ENCODE peak calls at places on chromosomes 13 and 19, in five cellular contexts. Q is NT2/D1, H is suprapubic skin, E is epithelial cell of proximal tubule, U is ascending aorta. X is an unnamed sample.

GRCh38 chr13:37956536-37956935 is 87.0 kb upstream of the TRPC4 start:
- DNase-seq in H (no peak), Q (no peak), E (no peak), U (no peak), X (no peak)

GRCh38 chr13:80473695-80474094 is 132.8 kb upstream of the SPRY2 start:
- DNase-seq in H (no peak), Q (no peak), E (peak; percentile 47), U (no peak), X (no peak)

GRCh38 chr19:3039125-3039524 is 10.0 kb upstream of the TLE2 start:
- DNase-seq in U (no peak), E (no peak), H (no peak), Q (no peak), X (no peak)

GRCh38 chr19:28148554-28148953 is 1064.4 kb downstream of the UQCRFS1 start:
- DNase-seq in U (no peak), E (no peak), H (no peak), Q (no peak), X (no peak)

GRCh38 chr19:48283908-48284307 is 14.0 kb downstream of the ZNF114 start:
- DNase-seq in E (no peak), Q (no peak), H (no peak), U (no peak), X (no peak)

GRCh38 chr19:39423258-39424086 is 11.0 kb downstream of the PLEKHG2 start:
- DNase-seq in E (no peak), Q (no peak), U (no peak), H (no peak), X (no peak)

GRCh38 chr19:49056101-49056901 is 1.2 kb downstream of the CGB7 start:
- DNase-seq in H (no peak), Q (no peak), U (no peak), E (no peak), X (peak; percentile 60)

GRCh38 chr13:31029129-31029528 is 96.7 kb downstream of the TEX26 start:
- DNase-seq in H (no peak), Q (no peak), E (no peak), U (no peak), X (no peak)

GRCh38 chr19:40806385-40807146 is 7.6 kb downstream of the EGLN2 start:
- DNase-seq in H (peak; percentile 92), Q (peak; percentile 94), U (peak; percentile 50), E (no peak), X (peak; percentile 62)

GRCh38 chr13:70297219-70297618 is 189.0 kb upstream of the KLHL1 start:
- DNase-seq in E (no peak), U (no peak), H (no peak), Q (no peak), X (no peak)

GRCh38 chr19:55678121-55678671 is 3.2 kb downstream of the EPN1 start:
- DNase-seq in Q (no peak), E (no peak), U (peak; percentile 41), H (no peak), X (peak; percentile 43)

GRCh38 chr13:112329376-112329775 is 46.8 kb upstream of the SPACA7 start:
- DNase-seq in H (no peak), E (no peak), U (no peak), Q (no peak), X (no peak)

GRCh38 chr19:12965017-12965811 is 4.2 kb upstream of the DAND5 start:
- DNase-seq in E (no peak), H (no peak), Q (peak; percentile 63), U (no peak), X (peak; percentile 88)

GRCh38 chr13:49610176-49610575 is 18.1 kb upstream of the ARL11 start:
- DNase-seq in H (no peak), U (no peak), E (no peak), Q (no peak), X (no peak)

GRCh38 chr13:82947121-82948077 is 934.9 kb downstream of the SLITRK1 start:
- DNase-seq in H (no peak), Q (no peak), E (no peak), U (no peak), X (no peak)

GRCh38 chr13:111909501-111909900 is 157.4 kb upstream of the SOX1 start:
- DNase-seq in Q (no peak), E (no peak), H (peak; percentile 60), U (no peak), X (no peak)

GRCh38 chr19:51799311-51799997 is 4.5 kb downstream of the FPR3 start:
- DNase-seq in H (peak; percentile 86), Q (no peak), E (no peak), U (peak; percentile 67), X (peak; percentile 39)

GRCh38 chr13:71877280-71877653 is 10.3 kb upstream of the DACH1 start:
- DNase-seq in U (no peak), Q (peak; percentile 68), H (no peak), E (no peak), X (no peak)

GRCh38 chr19:45919678-45920077 is 5.1 kb upstream of the NANOS2 start:
- DNase-seq in E (no peak), U (no peak), Q (no peak), H (no peak), X (no peak)

GRCh38 chr13:27679396-27679795 is 57.7 kb downstream of the POLR1D start:
- DNase-seq in Q (no peak), U (no peak), H (no peak), E (no peak), X (no peak)

DNA sequence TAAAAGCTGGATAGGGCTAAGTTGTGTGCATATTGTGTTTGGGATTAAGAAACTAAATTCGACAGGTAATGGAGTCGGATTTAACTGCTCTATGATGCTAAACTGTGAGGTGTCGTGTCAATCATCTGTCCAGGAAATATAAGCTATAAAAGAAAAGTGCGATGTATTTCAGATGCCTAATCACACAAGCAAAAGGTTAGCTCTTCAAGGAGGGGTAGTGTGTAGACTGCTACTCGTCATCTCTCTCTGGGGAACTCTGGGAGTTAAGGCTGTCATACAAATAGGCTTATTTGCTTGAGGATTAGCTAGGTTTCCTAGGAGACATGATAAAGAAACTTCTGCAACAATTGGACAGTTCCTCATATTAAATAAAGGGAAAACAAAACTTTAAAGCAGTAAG is 462.1 kb downstream of the OLFM4 start:
- DNase-seq in U (no peak), H (no peak), E (no peak), Q (no peak), X (no peak)
- H3K4me3 ChIP-seq in U (no peak overlapping the region), H (no peak overlapping the region), E (no peak overlapping the region), Q (no peak overlapping the region), X (no peak overlapping the region)

DNA sequence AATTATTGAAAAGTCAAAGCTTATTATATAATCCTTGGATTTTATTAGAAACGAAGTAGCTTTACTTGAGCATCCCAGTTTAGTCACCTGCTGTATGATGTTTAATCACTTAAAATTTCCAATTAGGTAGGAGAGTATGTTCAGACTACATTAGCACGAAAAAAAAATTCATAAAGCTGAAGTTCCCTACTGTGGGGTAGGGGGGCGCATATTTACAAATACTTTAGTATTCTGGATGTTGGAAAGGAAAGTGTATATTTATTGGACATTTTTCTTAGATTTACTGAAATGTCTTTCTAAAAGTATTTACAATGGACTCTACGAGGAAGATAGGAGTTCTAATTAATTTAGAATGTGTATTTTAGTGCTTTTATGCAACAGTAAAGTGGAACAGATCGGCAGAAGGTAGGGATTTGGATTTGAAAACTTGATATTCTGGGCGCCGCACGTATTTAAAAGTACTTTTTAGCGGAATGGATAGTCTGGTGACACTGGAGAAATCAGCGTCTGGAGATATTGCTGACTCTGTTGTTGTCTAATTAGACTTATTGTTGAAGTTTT is 1.9 kb downstream of the CDK8 start:
- DNase-seq in U (no peak), E (no peak), H (no peak), Q (no peak), X (no peak)
- H3K4me3 ChIP-seq in U (peak overlapping the region; percentile 98), E (peak overlapping the region; percentile 80), H (no peak overlapping the region), Q (peak overlapping the region; percentile 79), X (peak overlapping the region; percentile 83)

DNA sequence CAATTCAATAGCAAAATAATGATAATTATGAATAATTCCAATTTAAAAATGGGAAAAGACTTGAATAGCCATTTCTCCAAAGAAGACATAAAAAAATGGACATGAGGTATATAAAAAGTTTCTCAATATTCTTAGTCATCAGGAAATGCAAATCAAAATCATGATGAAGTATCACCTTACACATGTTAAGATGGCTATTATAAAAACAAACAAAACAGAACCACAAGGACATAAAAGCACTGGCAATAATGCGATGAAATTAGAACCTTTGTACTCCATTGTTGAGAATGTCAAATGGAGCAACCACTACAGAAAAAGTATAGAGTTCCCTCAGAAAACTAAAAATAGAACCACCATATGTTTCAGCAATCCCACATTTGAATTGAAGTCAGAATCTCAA is 1186.1 kb downstream of the SLITRK5 start:
- DNase-seq in E (no peak), Q (no peak), H (no peak), U (no peak), X (no peak)
- H3K4me3 ChIP-seq in E (no peak overlapping the region), Q (no peak overlapping the region), H (no peak overlapping the region), U (no peak overlapping the region), X (no peak overlapping the region)

GRCh38 chr19:8208710-8209110 is 460 bp upstream of the CERS4 start:
- DNase-seq in Q (no peak), U (no peak), H (peak; percentile 87), E (no peak), X (no peak)
- H3K4me3 ChIP-seq in Q (peak overlapping the region; percentile 74), U (peak overlapping the region; percentile 92), H (peak overlapping the region; percentile 77), E (peak overlapping the region; percentile 74), X (peak overlapping the region; percentile 66)

GRCh38 chr13:110777251-110777820 is 63.8 kb downstream of the ING1 start:
- DNase-seq in H (no peak), E (no peak), Q (no peak), U (no peak), X (no peak)

GRCh38 chr13:110774051-110774450 is 60.6 kb downstream of the ING1 start:
- DNase-seq in U (no peak), Q (no peak), E (no peak), H (no peak), X (no peak)

GRCh38 chr13:110773480-110773879 is 60.0 kb downstream of the ING1 start:
- DNase-seq in Q (no peak), E (no peak), U (no peak), H (no peak), X (no peak)

GRCh38 chr13:110774490-110774889 is 61.0 kb downstream of the ING1 start:
- DNase-seq in U (no peak), Q (no peak), E (no peak), H (no peak), X (no peak)

GRCh38 chr13:110775576-110775975 is 62.1 kb downstream of the ING1 start:
- DNase-seq in H (no peak), Q (no peak), U (no peak), E (no peak), X (no peak)
- H3K4me3 ChIP-seq in H (no peak overlapping the region), Q (no peak overlapping the region), U (no peak overlapping the region), E (no peak overlapping the region), X (no peak overlapping the region)